ENCODE peak calls at places on chromosomes 4 and X, in eight cellular contexts. P is kidney epithelial cell, I is stomach, G is bronchial epithelial cell, E is fibroblast of lung, Z is transverse colon, J is adrenal gland, R is left lung. X is an unnamed sample. For H3K36me3, the result is how much of the 10 kb centered on the place peaks cover.

GRCh38 chr4:1622956-1623355 is 61.2 kb downstream of the FAM53A start:
- DNase-seq in P (no peak), I (no peak), G (no peak), E (no peak), Z (no peak), J (no peak), R (no peak), X (no peak)

GRCh38 chr4:67035501-67035900 is 509.8 kb downstream of the CENPC start:
- DNase-seq in P (peak), I (no peak), G (peak), E (peak), Z (no peak), J (no peak), R (no peak), X (no peak)

GRCh38 chr4:84319124-84319523 is 180.0 kb downstream of the NKX6-1 start:
- DNase-seq in P (no peak), I (no peak), G (peak), E (peak), Z (no peak), J (peak), R (no peak), X (no peak)

GRCh38 chr4:148044889-148045352 is 313.0 kb downstream of the ARHGAP10 start:
- DNase-seq in P (no peak), I (no peak), G (no peak), E (no peak), Z (no peak), J (no peak), R (no peak), X (no peak)

GRCh38 chrX:41408576-41408975 is 38.6 kb upstream of the NYX start:
- DNase-seq in P (no peak), I (no peak), G (no peak), E (no peak), Z (no peak), J (no peak), R (no peak), X (no peak)

GRCh38 chrX:55056820-55057690 is 17.8 kb upstream of the PAGE2B start:
- DNase-seq in P (no peak), I (no peak), G (peak), E (peak), Z (no peak), J (peak), R (no peak), X (no peak)

GRCh38 chr4:2763511-2763967 is 7.4 kb upstream of the TNIP2 start:
- DNase-seq in P (no peak), I (no peak), G (no peak), E (no peak), Z (no peak), J (no peak), R (peak), X (no peak)

GRCh38 chrX:148120151-148120550 is 139.0 kb downstream of the FMR1NB start:
- DNase-seq in P (no peak), I (no peak), G (no peak), E (no peak), Z (no peak), J (no peak), R (no peak), X (no peak)

GRCh38 chr4:1240721-1241465 is 8.0 kb downstream of the CTBP1 start:
- DNase-seq in P (no peak), I (no peak), G (no peak), E (no peak), Z (peak), J (no peak), R (peak), X (peak)

GRCh38 chr4:43241104-43241503 is 348.6 kb downstream of the GRXCR1 start:
- DNase-seq in P (no peak), I (no peak), G (no peak), E (no peak), Z (no peak), J (no peak), R (no peak), X (no peak)

GRCh38 chr4:102589743-102590142 is 88.6 kb downstream of the NFKB1 start:
- DNase-seq in P (no peak), I (no peak), G (no peak), E (no peak), Z (no peak), J (no peak), R (no peak), X (no peak)

GRCh38 chr4:78629991-78630541 is 78.5 kb downstream of the ANXA3 start:
- DNase-seq in P (no peak), I (no peak), G (no peak), E (no peak), Z (peak), J (peak), R (no peak), X (no peak)

GRCh38 chr4:101169044-101170014 is 178.0 kb downstream of the PPP3CA start:
- DNase-seq in P (no peak), I (peak), G (peak), E (peak), Z (peak), J (peak), R (no peak), X (peak)

GRCh38 chrX:110317079-110317819 is 636 bp downstream of the AMMECR1 start:
- DNase-seq in P (no peak), I (peak), G (peak), E (no peak), Z (peak), J (peak), R (peak), X (peak)

GRCh38 chr4:20395160-20395773 is 143.6 kb downstream of the SLIT2 start:
- DNase-seq in P (no peak), I (peak), G (peak), E (peak), Z (peak), J (peak), R (no peak), X (no peak)

DNA sequence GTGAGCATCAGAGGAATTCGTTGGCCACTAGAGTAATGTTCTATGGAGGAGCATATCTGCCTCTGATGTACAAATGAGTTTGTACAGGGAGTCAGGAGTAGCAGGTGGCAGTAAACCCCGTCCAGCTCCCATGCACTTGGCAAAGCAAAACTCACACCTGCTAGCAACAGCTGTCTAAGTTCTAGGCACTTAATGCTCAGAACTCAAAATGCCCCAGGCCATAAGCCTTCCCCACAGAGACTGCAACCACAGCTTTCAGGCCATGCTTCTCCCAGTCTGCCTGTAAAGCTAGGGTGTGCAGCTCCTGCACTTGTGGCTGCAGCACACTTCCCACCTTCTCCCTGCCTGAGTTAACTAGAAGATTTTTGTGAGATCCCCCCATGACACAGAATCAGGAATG is 190.1 kb downstream of the STPG2 start:
- DNase-seq in P (no peak), I (no peak), G (no peak), E (no peak), Z (no peak), J (no peak), R (no peak), X (no peak)
- H3K36me3 ChIP-seq in P (under half), I (under half), G (under half), E (under half), Z (under half), J (under half), R (under half), X (under half)

DNA sequence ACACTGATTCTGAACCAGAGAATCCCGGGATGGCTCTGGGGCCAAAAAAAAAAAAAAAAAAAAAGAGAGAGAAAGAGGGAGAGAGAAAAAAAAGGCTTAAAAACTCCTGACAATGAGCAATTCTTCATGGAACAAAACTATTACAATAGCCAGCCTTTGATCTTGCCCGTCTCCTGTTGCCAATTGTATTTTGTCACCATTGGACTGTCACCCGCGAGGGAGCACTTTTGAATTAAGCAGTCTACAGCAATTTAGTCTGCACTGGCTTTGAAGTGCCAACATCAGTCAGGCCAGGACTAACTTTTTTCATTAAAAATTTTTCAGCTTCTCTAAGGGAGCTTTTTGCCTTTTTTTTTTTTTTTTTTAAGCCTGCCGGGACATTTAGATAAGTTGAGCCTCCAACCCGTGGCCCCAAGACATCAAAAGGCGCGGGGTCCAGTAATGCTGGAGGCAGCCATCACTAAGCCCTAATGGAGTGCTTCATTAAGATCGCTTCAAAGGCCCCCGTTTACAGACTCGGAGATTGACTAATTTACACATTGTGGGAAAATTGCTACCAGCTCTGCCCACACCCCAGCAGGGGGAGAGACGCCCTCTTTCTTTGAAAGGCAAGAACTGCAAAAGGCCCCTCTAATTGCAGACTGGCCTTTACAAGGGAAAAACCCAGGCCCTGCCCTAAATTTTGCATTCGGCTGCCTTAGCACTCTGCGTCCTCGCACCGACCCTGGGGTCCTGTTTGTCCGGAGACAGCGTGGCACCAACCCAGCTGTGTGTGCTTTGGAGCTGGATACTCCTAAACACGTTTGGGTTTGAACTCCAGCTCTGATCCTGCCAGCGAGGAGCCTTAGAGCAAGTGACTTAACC is 98.1 kb upstream of the MSX1 start:
- DNase-seq in P (no peak), I (no peak), G (no peak), E (no peak), Z (no peak), J (no peak), R (no peak), X (no peak)
- TF ChIP-seq CTCF in P (peak), I (no peak), G (no peak), E (peak), Z (no peak), J (no peak), R (no peak), X (no peak)

GRCh38 chr4:113750734-113751133 is 10.8 kb downstream of the CAMK2D start:
- DNase-seq in P (no peak), I (no peak), G (no peak), E (no peak), Z (no peak), J (no peak), R (no peak), X (no peak)
- H3K36me3 ChIP-seq in P (under half), I (under half), G (under half), E (under half), Z (under half), J (under half), R (under half), X (under half)

GRCh38 chrX:121975666-121976065 is 928.3 kb downstream of the GLUD2 start:
- DNase-seq in P (no peak), I (no peak), G (peak), E (no peak), Z (no peak), J (no peak), R (no peak), X (no peak)
- TF ChIP-seq CTCF in P (no peak), I (no peak), G (no peak), E (no peak), Z (no peak), J (no peak), R (no peak), X (no peak)

DNA sequence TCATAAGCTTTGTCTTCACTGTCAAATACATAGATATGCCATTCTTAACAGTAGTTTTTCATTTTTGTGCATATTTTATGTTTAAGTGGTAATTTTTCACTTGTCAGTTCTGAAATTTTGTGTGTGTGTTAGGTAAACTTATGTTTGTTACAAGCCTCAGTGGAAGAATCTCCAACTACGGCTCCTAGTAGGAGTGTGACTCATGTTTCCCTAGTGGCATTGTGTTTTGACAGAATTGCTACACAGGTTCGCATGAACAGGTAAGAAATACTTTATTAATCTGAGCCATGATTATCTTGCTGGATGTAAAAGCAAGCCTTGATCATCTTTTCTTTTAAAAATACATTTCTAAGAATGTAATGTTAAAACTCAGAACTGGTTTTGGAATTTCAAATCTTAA is 94.4 kb downstream of the BLTP1 start:
- DNase-seq in P (no peak), I (no peak), G (peak), E (no peak), Z (no peak), J (no peak), R (no peak), X (no peak)
- H3K36me3 ChIP-seq in P (under half), I (half or more), G (under half), E (under half), Z (half or more), J (under half), R (under half), X (half or more)

DNA sequence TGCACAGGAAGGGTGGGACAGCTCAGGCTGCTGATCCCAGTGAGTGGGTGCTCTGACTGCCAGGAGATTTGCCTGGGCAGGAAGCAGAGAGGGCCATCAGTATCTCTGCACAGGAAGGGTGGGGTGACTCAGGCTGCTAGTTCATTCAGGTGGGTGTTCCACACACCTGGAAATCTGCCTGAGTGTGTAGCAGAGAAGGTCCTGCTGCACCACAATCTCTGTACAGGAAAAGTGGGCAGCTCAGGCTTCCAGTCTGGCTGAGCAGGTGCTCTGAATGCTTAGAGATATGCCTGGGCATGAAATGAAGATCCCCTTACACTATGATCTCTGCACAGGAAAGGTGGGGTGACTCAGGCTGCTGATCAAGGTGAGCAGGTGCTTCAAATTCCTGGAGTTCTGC is 61.0 kb downstream of the ZNF518B start:
- DNase-seq in P (no peak), I (no peak), G (peak), E (no peak), Z (no peak), J (no peak), R (no peak), X (no peak)
- TF ChIP-seq CTCF in P (no peak), I (no peak), G (no peak), E (no peak), Z (no peak), J (no peak), R (no peak), X (no peak)

GRCh38 chr4:10114607-10115006 is 2.0 kb downstream of the WDR1 start:
- DNase-seq in P (no peak), I (no peak), G (no peak), E (no peak), Z (no peak), J (no peak), R (no peak), X (no peak)
- H3K36me3 ChIP-seq in P (under half), I (half or more), G (under half), E (under half), Z (under half), J (under half), R (under half), X (half or more)

X was measured in heart right ventricle.